ENCODE peak calls at places on chromosomes 6 and 20, in seven cellular contexts. One of them, this sample, is unnamed.

GRCh38 chr6:169950558-169950957 is 199.1 kb downstream of the ERMARD start:
- DNase-seq in hepatocyte: no peak
- DNase-seq in PC-9: no peak
- DNase-seq in IMR-90: no peak
- DNase-seq in stomach: peak; percentile 49
- DNase-seq in right lobe of liver: no peak
- DNase-seq in SK-N-SH: no peak
- DNase-seq in this sample: no peak

GRCh38 chr20:47146703-47147102 is 209.8 kb downstream of the ZMYND8 start:
- DNase-seq in hepatocyte: no peak
- DNase-seq in PC-9: peak; percentile 85
- DNase-seq in IMR-90: peak; percentile 73
- DNase-seq in stomach: no peak
- DNase-seq in right lobe of liver: no peak
- DNase-seq in SK-N-SH: no peak
- DNase-seq in this sample: no peak

GRCh38 chr6:78854501-78854900 is 12.8 kb upstream of the IRAK1BP1 start:
- DNase-seq in hepatocyte: no peak
- DNase-seq in PC-9: no peak
- DNase-seq in IMR-90: no peak
- DNase-seq in stomach: no peak
- DNase-seq in right lobe of liver: no peak
- DNase-seq in SK-N-SH: no peak
- DNase-seq in this sample: no peak

GRCh38 chr6:24408719-24409410 is 6.1 kb downstream of the MRS2 start:
- DNase-seq in hepatocyte: no peak
- DNase-seq in PC-9: no peak
- DNase-seq in IMR-90: no peak
- DNase-seq in stomach: no peak
- DNase-seq in right lobe of liver: no peak
- DNase-seq in SK-N-SH: no peak
- DNase-seq in this sample: no peak

GRCh38 chr6:6684365-6684833 is 95.9 kb downstream of the LY86 start:
- DNase-seq in hepatocyte: no peak
- DNase-seq in PC-9: no peak
- DNase-seq in IMR-90: no peak
- DNase-seq in stomach: no peak
- DNase-seq in right lobe of liver: no peak
- DNase-seq in SK-N-SH: no peak
- DNase-seq in this sample: no peak

GRCh38 chr20:21615617-21616080 is 89.8 kb upstream of the PAX1 start:
- DNase-seq in hepatocyte: peak; percentile 79
- DNase-seq in PC-9: peak; percentile 41
- DNase-seq in IMR-90: peak; percentile 29
- DNase-seq in stomach: peak; percentile 55
- DNase-seq in right lobe of liver: peak; percentile 65
- DNase-seq in SK-N-SH: peak; percentile 70
- DNase-seq in this sample: peak; percentile 46

GRCh38 chr6:39998126-39998525 is 63.9 kb upstream of the MOCS1 start:
- DNase-seq in hepatocyte: no peak
- DNase-seq in PC-9: no peak
- DNase-seq in IMR-90: no peak
- DNase-seq in stomach: no peak
- DNase-seq in right lobe of liver: no peak
- DNase-seq in SK-N-SH: no peak
- DNase-seq in this sample: no peak

GRCh38 chr6:90495216-90495817 is 91.6 kb downstream of the MAP3K7 start:
- DNase-seq in hepatocyte: no peak
- DNase-seq in PC-9: no peak
- DNase-seq in IMR-90: no peak
- DNase-seq in stomach: no peak
- DNase-seq in right lobe of liver: no peak
- DNase-seq in SK-N-SH: no peak
- DNase-seq in this sample: no peak

GRCh38 chr6:4139272-4139671 is 3.9 kb upstream of the ECI2 start:
- DNase-seq in hepatocyte: no peak
- DNase-seq in PC-9: no peak
- DNase-seq in IMR-90: no peak
- DNase-seq in stomach: no peak
- DNase-seq in right lobe of liver: no peak
- DNase-seq in SK-N-SH: no peak
- DNase-seq in this sample: no peak

GRCh38 chr6:69832558-69832957 is 33.8 kb upstream of the COL19A1 start:
- DNase-seq in hepatocyte: no peak
- DNase-seq in PC-9: no peak
- DNase-seq in IMR-90: no peak
- DNase-seq in stomach: no peak
- DNase-seq in right lobe of liver: no peak
- DNase-seq in SK-N-SH: no peak
- DNase-seq in this sample: no peak

GRCh38 chr6:15351631-15352030 is 105.8 kb downstream of the JARID2 start:
- DNase-seq in hepatocyte: no peak
- DNase-seq in PC-9: no peak
- DNase-seq in IMR-90: peak; percentile 91
- DNase-seq in stomach: no peak
- DNase-seq in right lobe of liver: no peak
- DNase-seq in SK-N-SH: no peak
- DNase-seq in this sample: no peak

GRCh38 chr6:22959571-22959970 is 390.2 kb downstream of the HDGFL1 start:
- DNase-seq in hepatocyte: no peak
- DNase-seq in PC-9: no peak
- DNase-seq in IMR-90: no peak
- DNase-seq in stomach: no peak
- DNase-seq in right lobe of liver: no peak
- DNase-seq in SK-N-SH: no peak
- DNase-seq in this sample: no peak

GRCh38 chr6:17562636-17563035 is 37.5 kb upstream of the FAM8A1 start:
- DNase-seq in hepatocyte: no peak
- DNase-seq in PC-9: no peak
- DNase-seq in IMR-90: no peak
- DNase-seq in stomach: no peak
- DNase-seq in right lobe of liver: no peak
- DNase-seq in SK-N-SH: no peak
- DNase-seq in this sample: no peak

GRCh38 chr6:39226606-39227300 is 2.5 kb downstream of the KCNK5 start:
- DNase-seq in hepatocyte: no peak
- DNase-seq in PC-9: no peak
- DNase-seq in IMR-90: no peak
- DNase-seq in stomach: no peak
- DNase-seq in right lobe of liver: no peak
- DNase-seq in SK-N-SH: no peak
- DNase-seq in this sample: no peak

GRCh38 chr20:24672886-24673677 is 203.7 kb downstream of the SYNDIG1 start:
- DNase-seq in hepatocyte: no peak
- DNase-seq in PC-9: peak; percentile 64
- DNase-seq in IMR-90: peak; percentile 97
- DNase-seq in stomach: no peak
- DNase-seq in right lobe of liver: no peak
- DNase-seq in SK-N-SH: no peak
- DNase-seq in this sample: no peak

GRCh38 chr20:14189794-14190402 is 147.5 kb downstream of the FLRT3 start:
- DNase-seq in hepatocyte: peak; percentile 67
- DNase-seq in PC-9: peak; percentile 2
- DNase-seq in IMR-90: peak; percentile 62
- DNase-seq in stomach: no peak
- DNase-seq in right lobe of liver: no peak
- DNase-seq in SK-N-SH: peak; percentile 21
- DNase-seq in this sample: no peak

GRCh38 chr6:41712651-41713103 is 22.7 kb downstream of the TFEB start:
- DNase-seq in hepatocyte: no peak
- DNase-seq in PC-9: peak; percentile 76
- DNase-seq in IMR-90: no peak
- DNase-seq in stomach: peak; percentile 92
- DNase-seq in right lobe of liver: peak; percentile 65
- DNase-seq in SK-N-SH: no peak
- DNase-seq in this sample: peak; percentile 82

DNA sequence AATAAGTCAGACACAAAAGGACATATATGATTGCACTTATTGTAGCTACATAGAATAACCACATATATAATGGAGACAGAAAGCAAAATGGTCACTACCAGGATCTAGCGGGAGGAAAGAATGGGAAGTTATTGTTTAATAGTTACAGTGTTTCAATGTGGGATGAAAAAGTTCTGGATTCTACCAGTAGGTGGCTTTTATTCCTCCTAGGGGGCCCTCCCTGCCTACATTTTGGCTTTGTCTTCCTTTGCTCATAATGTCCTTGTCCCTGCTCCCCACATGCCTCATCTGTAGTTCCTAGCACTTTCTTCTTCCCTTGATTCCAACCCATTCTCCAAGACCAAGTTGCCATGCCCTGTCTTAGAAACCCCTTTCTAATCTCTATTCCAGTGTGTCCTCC is 16.3 kb downstream of the ZNF133 start:
- DNase-seq in hepatocyte: no peak
- DNase-seq in PC-9: no peak
- DNase-seq in IMR-90: no peak
- DNase-seq in stomach: no peak
- DNase-seq in right lobe of liver: no peak
- DNase-seq in SK-N-SH: peak; percentile 8
- DNase-seq in this sample: no peak
- TF ChIP-seq CTCF in hepatocyte: no peak
- TF ChIP-seq CTCF in PC-9: peak; percentile 45
- TF ChIP-seq CTCF in IMR-90: no peak
- TF ChIP-seq CTCF in stomach: no peak
- TF ChIP-seq CTCF in right lobe of liver: no peak
- TF ChIP-seq CTCF in SK-N-SH: peak; percentile 31
- TF ChIP-seq CTCF in this sample: no peak

GRCh38 chr20:62795023-62795761 is 1.1 kb upstream of the MRGBP start:
- DNase-seq in hepatocyte: peak; percentile 77
- DNase-seq in PC-9: peak; percentile 62
- DNase-seq in IMR-90: peak; percentile 49
- DNase-seq in stomach: no peak
- DNase-seq in right lobe of liver: peak; percentile 66
- DNase-seq in SK-N-SH: peak; percentile 79
- DNase-seq in this sample: peak; percentile 91
- H3K9me3 ChIP-seq in hepatocyte: no peaks in the 10 kb centered on the region
- H3K9me3 ChIP-seq in PC-9: no peaks in the 10 kb centered on the region
- H3K9me3 ChIP-seq in IMR-90: no peaks in the 10 kb centered on the region
- H3K9me3 ChIP-seq in stomach: no peaks in the 10 kb centered on the region
- H3K9me3 ChIP-seq in right lobe of liver: no peaks in the 10 kb centered on the region
- H3K9me3 ChIP-seq in SK-N-SH: no peaks in the 10 kb centered on the region
- H3K9me3 ChIP-seq in this sample: no peaks in the 10 kb centered on the region

GRCh38 chr20:63619086-63619485 is 7.8 kb downstream of the GMEB2 start:
- DNase-seq in hepatocyte: no peak
- DNase-seq in PC-9: no peak
- DNase-seq in IMR-90: no peak
- DNase-seq in stomach: no peak
- DNase-seq in right lobe of liver: peak; percentile 14
- DNase-seq in SK-N-SH: no peak
- DNase-seq in this sample: peak; percentile 64

GRCh38 chr20:63618291-63618980 is 8.5 kb downstream of the GMEB2 start:
- DNase-seq in hepatocyte: no peak
- DNase-seq in PC-9: no peak
- DNase-seq in IMR-90: no peak
- DNase-seq in stomach: no peak
- DNase-seq in right lobe of liver: peak; percentile 2
- DNase-seq in SK-N-SH: no peak
- DNase-seq in this sample: peak; percentile 6

GRCh38 chr20:63619505-63619904 is 7.4 kb downstream of the GMEB2 start:
- DNase-seq in hepatocyte: no peak
- DNase-seq in PC-9: no peak
- DNase-seq in IMR-90: no peak
- DNase-seq in stomach: no peak
- DNase-seq in right lobe of liver: no peak
- DNase-seq in SK-N-SH: no peak
- DNase-seq in this sample: peak; percentile 41

GRCh38 chr20:63617876-63618265 is 9.0 kb downstream of the GMEB2 start:
- DNase-seq in hepatocyte: no peak
- DNase-seq in PC-9: no peak
- DNase-seq in IMR-90: no peak
- DNase-seq in stomach: no peak
- DNase-seq in right lobe of liver: peak; percentile 15
- DNase-seq in SK-N-SH: no peak
- DNase-seq in this sample: no peak

DNA sequence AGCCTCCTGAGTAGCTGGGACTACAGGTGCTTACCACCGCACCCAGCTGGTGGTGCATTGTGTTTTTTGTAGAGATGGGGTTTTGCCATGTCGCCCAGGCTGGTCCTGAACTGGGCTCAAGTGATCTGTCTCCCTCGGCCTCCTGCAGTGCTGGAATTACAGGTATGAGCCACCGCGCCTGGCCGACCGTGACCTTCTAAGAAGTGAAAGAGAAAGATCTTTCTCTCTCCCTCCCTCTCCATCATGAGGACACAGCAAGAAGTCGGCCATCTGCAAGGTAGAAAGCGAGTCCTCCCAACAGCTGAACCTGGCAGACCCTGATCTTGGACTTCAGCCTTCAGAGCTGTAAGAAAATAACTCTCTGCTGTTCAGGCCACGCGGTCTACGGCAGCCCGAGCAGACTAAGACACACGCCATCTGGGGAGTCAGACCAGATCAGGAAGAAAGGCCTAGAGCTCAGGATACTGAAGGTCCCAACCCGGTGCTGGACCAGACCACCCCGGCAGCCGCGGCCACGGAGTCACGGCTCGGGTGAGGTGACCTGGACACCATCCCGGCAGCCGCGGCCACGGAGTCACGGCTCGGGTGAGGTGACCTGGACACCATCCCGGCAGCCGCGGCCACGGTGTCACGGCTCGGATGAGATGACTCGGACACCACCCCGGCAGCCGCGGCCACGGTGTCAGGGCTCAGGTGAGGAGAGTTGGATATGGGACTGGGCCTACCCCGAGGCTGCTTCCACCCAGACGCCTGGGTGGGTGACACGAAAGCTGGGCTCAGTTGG is 9.6 kb downstream of the GMEB2 start:
- DNase-seq in hepatocyte: no peak
- DNase-seq in PC-9: no peak
- DNase-seq in IMR-90: no peak
- DNase-seq in stomach: no peak
- DNase-seq in right lobe of liver: peak; percentile 19
- DNase-seq in SK-N-SH: no peak
- DNase-seq in this sample: no peak
- H3K36me3 ChIP-seq in hepatocyte: no peaks in the 10 kb centered on the region
- H3K36me3 ChIP-seq in PC-9: peaks cover 9% of the 10 kb centered on the region
- H3K36me3 ChIP-seq in IMR-90: peaks cover 37% of the 10 kb centered on the region
- H3K36me3 ChIP-seq in stomach: no peaks in the 10 kb centered on the region
- H3K36me3 ChIP-seq in right lobe of liver: no peaks in the 10 kb centered on the region
- H3K36me3 ChIP-seq in SK-N-SH: peaks cover 7% of the 10 kb centered on the region
- H3K36me3 ChIP-seq in this sample: no peaks in the 10 kb centered on the region

DNA sequence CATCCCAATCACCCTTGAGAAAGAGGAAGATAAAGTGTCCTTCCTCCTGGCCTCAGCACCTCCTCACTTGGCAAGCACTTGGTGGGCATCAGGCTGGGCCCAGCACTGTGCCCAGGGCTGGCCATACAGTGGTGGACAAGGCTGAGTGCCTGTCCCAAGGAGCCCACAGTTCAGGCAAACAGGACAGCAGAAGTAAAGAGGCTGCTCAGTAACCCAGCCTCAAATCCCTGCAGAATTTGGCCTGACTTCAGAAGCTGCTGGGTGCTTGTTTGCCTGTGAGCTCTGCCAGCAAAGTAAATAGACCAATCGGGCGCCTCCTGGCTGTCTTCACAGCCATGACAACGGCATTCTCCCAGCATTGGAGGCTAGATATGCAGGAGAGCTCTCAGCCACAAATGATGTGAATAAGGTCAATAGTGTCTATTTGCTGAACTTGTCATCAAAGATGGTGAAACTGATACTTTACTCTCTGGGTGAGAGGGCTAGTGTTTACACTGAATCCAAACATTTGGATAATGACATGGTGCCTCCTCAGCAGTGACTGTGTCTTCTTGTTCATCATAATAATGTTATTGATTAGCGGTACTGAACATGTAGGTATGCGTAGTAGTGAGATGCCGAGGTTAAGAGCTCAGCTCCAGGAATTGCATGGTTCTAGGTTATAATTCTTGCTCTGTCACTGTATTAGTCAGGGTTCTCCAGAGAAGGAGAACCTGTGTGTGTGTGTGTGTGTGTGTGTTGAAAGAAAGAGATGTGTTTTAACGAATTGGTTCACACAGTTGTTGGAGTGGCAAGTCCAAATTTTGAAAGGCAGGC is 36.9 kb upstream of the FANCE start:
- DNase-seq in hepatocyte: peak; percentile 89
- DNase-seq in PC-9: peak; percentile 55
- DNase-seq in IMR-90: peak; percentile 96
- DNase-seq in stomach: peak; percentile 86
- DNase-seq in right lobe of liver: peak; percentile 80
- DNase-seq in SK-N-SH: peak; percentile 63
- DNase-seq in this sample: peak; percentile 61
- TF ChIP-seq CTCF in hepatocyte: peak; percentile 71
- TF ChIP-seq CTCF in PC-9: peak; percentile 77
- TF ChIP-seq CTCF in IMR-90: peak; percentile 78
- TF ChIP-seq CTCF in stomach: no peak
- TF ChIP-seq CTCF in right lobe of liver: peak; percentile 60
- TF ChIP-seq CTCF in SK-N-SH: peak; percentile 69
- TF ChIP-seq CTCF in this sample: peak; percentile 33

This sample was measured in left lung.